ENCODE peak calls at places on chromosomes 3 and 15, in seven cellular contexts. One of them, this sample, is unnamed.

GRCh38 chr3:81581966-81582599 is 179.4 kb downstream of the GBE1 start:
- DNase-seq in GM23338: peak; percentile 62
- DNase-seq in hepatocyte: peak; percentile 55
- DNase-seq in heart right ventricle: no peak
- DNase-seq in CD4-positive, CD25-positive, alpha-beta regulatory T cell: peak; percentile 44
- DNase-seq in pancreas: no peak
- DNase-seq in DND-41: peak; percentile 49
- DNase-seq in this sample: no peak

GRCh38 chr3:136838641-136839555 is 20.0 kb downstream of the SLC35G2 start:
- DNase-seq in GM23338: no peak
- DNase-seq in hepatocyte: no peak
- DNase-seq in heart right ventricle: no peak
- DNase-seq in CD4-positive, CD25-positive, alpha-beta regulatory T cell: peak; percentile 75
- DNase-seq in pancreas: no peak
- DNase-seq in DND-41: peak; percentile 35
- DNase-seq in this sample: no peak

GRCh38 chr3:64174328-64174727 is 50.9 kb downstream of the PRICKLE2 start:
- DNase-seq in GM23338: no peak
- DNase-seq in hepatocyte: peak; percentile 31
- DNase-seq in heart right ventricle: no peak
- DNase-seq in CD4-positive, CD25-positive, alpha-beta regulatory T cell: no peak
- DNase-seq in pancreas: no peak
- DNase-seq in DND-41: no peak
- DNase-seq in this sample: no peak

GRCh38 chr15:40320931-40321371 is 2.5 kb upstream of the INAFM2 start:
- DNase-seq in GM23338: peak; percentile 89
- DNase-seq in hepatocyte: peak; percentile 83
- DNase-seq in heart right ventricle: no peak
- DNase-seq in CD4-positive, CD25-positive, alpha-beta regulatory T cell: peak; percentile 77
- DNase-seq in pancreas: no peak
- DNase-seq in DND-41: peak; percentile 65
- DNase-seq in this sample: peak; percentile 56

GRCh38 chr3:112860898-112861297 is 14.2 kb upstream of the CD200R1L start:
- DNase-seq in GM23338: no peak
- DNase-seq in hepatocyte: no peak
- DNase-seq in heart right ventricle: no peak
- DNase-seq in CD4-positive, CD25-positive, alpha-beta regulatory T cell: no peak
- DNase-seq in pancreas: no peak
- DNase-seq in DND-41: no peak
- DNase-seq in this sample: no peak

GRCh38 chr15:39453500-39454073 is 127.3 kb upstream of the THBS1 start:
- DNase-seq in GM23338: no peak
- DNase-seq in hepatocyte: no peak
- DNase-seq in heart right ventricle: no peak
- DNase-seq in CD4-positive, CD25-positive, alpha-beta regulatory T cell: peak; percentile 57
- DNase-seq in pancreas: no peak
- DNase-seq in DND-41: no peak
- DNase-seq in this sample: no peak

GRCh38 chr3:127233371-127233770 is 40.4 kb downstream of the PRR23E start:
- DNase-seq in GM23338: peak; percentile 70
- DNase-seq in hepatocyte: peak; percentile 62
- DNase-seq in heart right ventricle: no peak
- DNase-seq in CD4-positive, CD25-positive, alpha-beta regulatory T cell: no peak
- DNase-seq in pancreas: no peak
- DNase-seq in DND-41: peak; percentile 67
- DNase-seq in this sample: peak; percentile 7

GRCh38 chr3:126358038-126358815 is 1.0 kb upstream of the KLF15 start:
- DNase-seq in GM23338: peak; percentile 78
- DNase-seq in hepatocyte: no peak
- DNase-seq in heart right ventricle: no peak
- DNase-seq in CD4-positive, CD25-positive, alpha-beta regulatory T cell: no peak
- DNase-seq in pancreas: no peak
- DNase-seq in DND-41: no peak
- DNase-seq in this sample: no peak

GRCh38 chr3:9141903-9142302 is 107.5 kb downstream of the SRGAP3 start:
- DNase-seq in GM23338: no peak
- DNase-seq in hepatocyte: no peak
- DNase-seq in heart right ventricle: no peak
- DNase-seq in CD4-positive, CD25-positive, alpha-beta regulatory T cell: no peak
- DNase-seq in pancreas: no peak
- DNase-seq in DND-41: no peak
- DNase-seq in this sample: no peak

GRCh38 chr3:49006591-49007067 is 562 bp upstream of the WDR6 start:
- DNase-seq in GM23338: peak; percentile 21
- DNase-seq in hepatocyte: peak; percentile 67
- DNase-seq in heart right ventricle: peak; percentile 44
- DNase-seq in CD4-positive, CD25-positive, alpha-beta regulatory T cell: peak; percentile 32
- DNase-seq in pancreas: no peak
- DNase-seq in DND-41: no peak
- DNase-seq in this sample: peak; percentile 25

GRCh38 chr15:92877000-92877399 is 23.1 kb upstream of the CHD2 start:
- DNase-seq in GM23338: no peak
- DNase-seq in hepatocyte: peak; percentile 55
- DNase-seq in heart right ventricle: no peak
- DNase-seq in CD4-positive, CD25-positive, alpha-beta regulatory T cell: no peak
- DNase-seq in pancreas: no peak
- DNase-seq in DND-41: no peak
- DNase-seq in this sample: no peak

GRCh38 chr3:61562810-61563613 is 1.6 kb downstream of the PTPRG start:
- DNase-seq in GM23338: peak; percentile 39
- DNase-seq in hepatocyte: peak; percentile 44
- DNase-seq in heart right ventricle: peak; percentile 41
- DNase-seq in CD4-positive, CD25-positive, alpha-beta regulatory T cell: peak; percentile 11
- DNase-seq in pancreas: peak; percentile 78
- DNase-seq in DND-41: no peak
- DNase-seq in this sample: no peak

DNA sequence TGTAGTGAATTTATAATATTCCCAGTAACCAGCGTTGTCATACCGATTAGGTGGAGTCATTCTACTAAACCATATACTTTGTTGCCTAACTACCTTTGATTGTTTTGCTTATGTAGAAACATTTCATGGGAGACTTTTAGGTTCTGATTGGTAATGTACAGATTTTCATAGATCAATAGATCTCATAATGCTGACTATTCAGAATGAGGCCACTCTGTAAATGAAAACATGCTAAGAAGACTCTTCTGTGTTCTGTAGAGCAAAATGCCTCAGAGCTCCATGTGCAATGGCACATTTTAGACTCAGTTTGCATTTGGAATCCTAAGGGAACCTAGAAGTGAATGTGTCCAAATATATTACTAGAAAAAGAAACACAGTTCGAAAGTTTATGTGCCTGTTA is 20.0 kb downstream of the CBLB start:
- DNase-seq in GM23338: no peak
- DNase-seq in hepatocyte: no peak
- DNase-seq in heart right ventricle: no peak
- DNase-seq in CD4-positive, CD25-positive, alpha-beta regulatory T cell: no peak
- DNase-seq in pancreas: no peak
- DNase-seq in DND-41: no peak
- DNase-seq in this sample: no peak
- H3K4me1 ChIP-seq in GM23338: peaks cover 24% of the 10 kb centered on the region
- H3K4me1 ChIP-seq in hepatocyte: peaks cover 15% of the 10 kb centered on the region
- H3K4me1 ChIP-seq in heart right ventricle: peaks cover 32% of the 10 kb centered on the region
- H3K4me1 ChIP-seq in CD4-positive, CD25-positive, alpha-beta regulatory T cell: peaks cover 15% of the 10 kb centered on the region
- H3K4me1 ChIP-seq in pancreas: no peaks in the 10 kb centered on the region
- H3K4me1 ChIP-seq in DND-41: no peaks in the 10 kb centered on the region
- H3K4me1 ChIP-seq in this sample: peaks cover 17% of the 10 kb centered on the region

DNA sequence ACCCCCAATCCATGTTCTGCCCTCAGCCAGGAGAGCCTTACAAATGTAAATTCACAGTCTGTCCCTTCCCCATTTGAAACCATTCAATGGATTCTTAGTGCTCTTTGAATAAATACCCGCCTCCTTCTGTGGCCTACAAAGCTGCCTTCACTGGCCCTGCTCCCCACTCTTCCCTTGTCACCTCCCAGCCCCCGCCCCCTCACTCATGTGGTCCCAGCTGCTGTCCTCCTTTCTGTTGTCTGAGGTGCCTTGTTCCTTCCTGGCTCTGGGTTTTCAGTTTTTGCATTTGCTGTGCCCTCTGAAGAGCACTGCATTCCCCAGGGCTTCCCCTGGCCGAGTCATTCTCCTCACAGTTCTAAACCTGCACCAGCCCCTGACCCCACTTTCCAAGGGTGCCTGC is 3.2 kb downstream of the EFCAB12 start:
- DNase-seq in GM23338: peak; percentile 51
- DNase-seq in hepatocyte: no peak
- DNase-seq in heart right ventricle: no peak
- DNase-seq in CD4-positive, CD25-positive, alpha-beta regulatory T cell: no peak
- DNase-seq in pancreas: no peak
- DNase-seq in DND-41: peak; percentile 37
- DNase-seq in this sample: no peak
- H3K4me1 ChIP-seq in GM23338: peaks cover 40% of the 10 kb centered on the region
- H3K4me1 ChIP-seq in hepatocyte: no peaks in the 10 kb centered on the region
- H3K4me1 ChIP-seq in heart right ventricle: peaks cover 10% of the 10 kb centered on the region
- H3K4me1 ChIP-seq in CD4-positive, CD25-positive, alpha-beta regulatory T cell: peaks cover 12% of the 10 kb centered on the region
- H3K4me1 ChIP-seq in pancreas: peaks cover 6% of the 10 kb centered on the region
- H3K4me1 ChIP-seq in DND-41: peaks cover 3% of the 10 kb centered on the region
- H3K4me1 ChIP-seq in this sample: peaks cover 13% of the 10 kb centered on the region

GRCh38 chr3:36918050-36918449 is 26.8 kb downstream of the TRANK1 start:
- DNase-seq in GM23338: no peak
- DNase-seq in hepatocyte: no peak
- DNase-seq in heart right ventricle: no peak
- DNase-seq in CD4-positive, CD25-positive, alpha-beta regulatory T cell: peak; percentile 26
- DNase-seq in pancreas: no peak
- DNase-seq in DND-41: no peak
- DNase-seq in this sample: no peak

GRCh38 chr3:36923981-36924747 is 20.7 kb downstream of the TRANK1 start:
- DNase-seq in GM23338: no peak
- DNase-seq in hepatocyte: no peak
- DNase-seq in heart right ventricle: no peak
- DNase-seq in CD4-positive, CD25-positive, alpha-beta regulatory T cell: no peak
- DNase-seq in pancreas: no peak
- DNase-seq in DND-41: no peak
- DNase-seq in this sample: no peak

GRCh38 chr3:36919439-36920160 is 25.3 kb downstream of the TRANK1 start:
- DNase-seq in GM23338: no peak
- DNase-seq in hepatocyte: peak; percentile 61
- DNase-seq in heart right ventricle: no peak
- DNase-seq in CD4-positive, CD25-positive, alpha-beta regulatory T cell: no peak
- DNase-seq in pancreas: no peak
- DNase-seq in DND-41: no peak
- DNase-seq in this sample: no peak

GRCh38 chr3:36923523-36923943 is 21.3 kb downstream of the TRANK1 start:
- DNase-seq in GM23338: peak; percentile 70
- DNase-seq in hepatocyte: no peak
- DNase-seq in heart right ventricle: no peak
- DNase-seq in CD4-positive, CD25-positive, alpha-beta regulatory T cell: no peak
- DNase-seq in pancreas: no peak
- DNase-seq in DND-41: no peak
- DNase-seq in this sample: no peak

GRCh38 chr3:36920884-36921567 is 23.8 kb downstream of the TRANK1 start:
- DNase-seq in GM23338: no peak
- DNase-seq in hepatocyte: peak; percentile 69
- DNase-seq in heart right ventricle: no peak
- DNase-seq in CD4-positive, CD25-positive, alpha-beta regulatory T cell: no peak
- DNase-seq in pancreas: no peak
- DNase-seq in DND-41: no peak
- DNase-seq in this sample: no peak
- H3K4me1 ChIP-seq in GM23338: peaks cover 9% of the 10 kb centered on the region
- H3K4me1 ChIP-seq in hepatocyte: peaks cover 45% of the 10 kb centered on the region
- H3K4me1 ChIP-seq in heart right ventricle: peaks cover 3% of the 10 kb centered on the region
- H3K4me1 ChIP-seq in CD4-positive, CD25-positive, alpha-beta regulatory T cell: peaks cover 8% of the 10 kb centered on the region
- H3K4me1 ChIP-seq in pancreas: peaks cover 4% of the 10 kb centered on the region
- H3K4me1 ChIP-seq in DND-41: peaks cover 13% of the 10 kb centered on the region
- H3K4me1 ChIP-seq in this sample: peaks cover 9% of the 10 kb centered on the region

GRCh38 chr15:31459011-31459748 is 132.5 kb downstream of the KLF13 start:
- DNase-seq in GM23338: no peak
- DNase-seq in hepatocyte: no peak
- DNase-seq in heart right ventricle: no peak
- DNase-seq in CD4-positive, CD25-positive, alpha-beta regulatory T cell: peak; percentile 48
- DNase-seq in pancreas: no peak
- DNase-seq in DND-41: no peak
- DNase-seq in this sample: no peak
- H3K4me1 ChIP-seq in GM23338: no peaks in the 10 kb centered on the region
- H3K4me1 ChIP-seq in hepatocyte: no peaks in the 10 kb centered on the region
- H3K4me1 ChIP-seq in heart right ventricle: no peaks in the 10 kb centered on the region
- H3K4me1 ChIP-seq in CD4-positive, CD25-positive, alpha-beta regulatory T cell: peaks cover 12% of the 10 kb centered on the region
- H3K4me1 ChIP-seq in pancreas: no peaks in the 10 kb centered on the region
- H3K4me1 ChIP-seq in DND-41: no peaks in the 10 kb centered on the region
- H3K4me1 ChIP-seq in this sample: peaks cover 8% of the 10 kb centered on the region

GRCh38 chr15:70090436-70091291 is 7.1 kb downstream of the TLE3 start:
- DNase-seq in GM23338: peak; percentile 51
- DNase-seq in hepatocyte: peak; percentile 63
- DNase-seq in heart right ventricle: no peak
- DNase-seq in CD4-positive, CD25-positive, alpha-beta regulatory T cell: no peak
- DNase-seq in pancreas: no peak
- DNase-seq in DND-41: no peak
- DNase-seq in this sample: no peak

GRCh38 chr15:70089692-70089971 is 8.1 kb downstream of the TLE3 start:
- DNase-seq in GM23338: no peak
- DNase-seq in hepatocyte: peak; percentile 15
- DNase-seq in heart right ventricle: no peak
- DNase-seq in CD4-positive, CD25-positive, alpha-beta regulatory T cell: no peak
- DNase-seq in pancreas: no peak
- DNase-seq in DND-41: no peak
- DNase-seq in this sample: no peak

GRCh38 chr15:70088427-70088826 is 9.3 kb downstream of the TLE3 start:
- DNase-seq in GM23338: no peak
- DNase-seq in hepatocyte: no peak
- DNase-seq in heart right ventricle: no peak
- DNase-seq in CD4-positive, CD25-positive, alpha-beta regulatory T cell: no peak
- DNase-seq in pancreas: no peak
- DNase-seq in DND-41: no peak
- DNase-seq in this sample: no peak

GRCh38 chr15:70087708-70088352 is 9.9 kb downstream of the TLE3 start:
- DNase-seq in GM23338: no peak
- DNase-seq in hepatocyte: no peak
- DNase-seq in heart right ventricle: no peak
- DNase-seq in CD4-positive, CD25-positive, alpha-beta regulatory T cell: no peak
- DNase-seq in pancreas: no peak
- DNase-seq in DND-41: no peak
- DNase-seq in this sample: no peak

GRCh38 chr15:70088887-70089691 is 8.6 kb downstream of the TLE3 start:
- DNase-seq in GM23338: peak; percentile 46
- DNase-seq in hepatocyte: peak; percentile 34
- DNase-seq in heart right ventricle: peak; percentile 33
- DNase-seq in CD4-positive, CD25-positive, alpha-beta regulatory T cell: no peak
- DNase-seq in pancreas: no peak
- DNase-seq in DND-41: no peak
- DNase-seq in this sample: no peak
- H3K4me1 ChIP-seq in GM23338: peaks cover 80% of the 10 kb centered on the region
- H3K4me1 ChIP-seq in hepatocyte: peaks cover 60% of the 10 kb centered on the region
- H3K4me1 ChIP-seq in heart right ventricle: peaks cover 36% of the 10 kb centered on the region
- H3K4me1 ChIP-seq in CD4-positive, CD25-positive, alpha-beta regulatory T cell: peaks cover 37% of the 10 kb centered on the region
- H3K4me1 ChIP-seq in pancreas: peaks cover 21% of the 10 kb centered on the region
- H3K4me1 ChIP-seq in DND-41: peaks cover 15% of the 10 kb centered on the region
- H3K4me1 ChIP-seq in this sample: peaks cover 39% of the 10 kb centered on the region

This sample was measured in naive thymus-derived CD4-positive, alpha-beta T cell.